ENCODE peak calls at places on chromosome 18, in four cellular contexts. J is CD8-positive, alpha-beta T cell; E is lower lobe of right lung; K is WERI-Rb-1. I is an unnamed sample.

GRCh38 chr18:25921677-25922421 is 168.6 kb downstream of the SS18 start:
- DNase-seq in J (no peak), E (no peak), K (peak; percentile 64), I (peak; percentile 63)

GRCh38 chr18:39168723-39169122 is 1603.1 kb upstream of the CELF4 start:
- DNase-seq in J (no peak), E (no peak), K (no peak), I (no peak)

GRCh38 chr18:74819433-74820059 is 221.9 kb downstream of the ZNF407 start:
- DNase-seq in J (no peak), E (no peak), K (peak; percentile 65), I (peak; percentile 78)

GRCh38 chr18:48589797-48590519 is 51.1 kb downstream of the CTIF start:
- DNase-seq in J (no peak), E (no peak), K (no peak), I (no peak)

GRCh38 chr18:75687626-75688025 is 260.1 kb upstream of the SMIM21 start:
- DNase-seq in J (no peak), E (no peak), K (no peak), I (no peak)

GRCh38 chr18:3664563-3665178 is 214.7 kb downstream of the TGIF1 start:
- DNase-seq in J (no peak), E (peak; percentile 55), K (no peak), I (no peak)

GRCh38 chr18:10750386-10751035 is 224.7 kb downstream of the NAPG start:
- DNase-seq in J (no peak), E (no peak), K (no peak), I (no peak)

GRCh38 chr18:77068890-77069312 is 63.7 kb downstream of the MBP start:
- DNase-seq in J (no peak), E (no peak), K (no peak), I (no peak)

GRCh38 chr18:62990653-62991052 is 275.3 kb downstream of the PHLPP1 start:
- DNase-seq in J (no peak), E (no peak), K (no peak), I (no peak)

GRCh38 chr18:47717257-47717656 is 213.2 kb downstream of the SMAD2 start:
- DNase-seq in J (no peak), E (no peak), K (no peak), I (no peak)

GRCh38 chr18:70310560-70311320 is 21.9 kb downstream of the SOCS6 start:
- DNase-seq in J (no peak), E (no peak), K (no peak), I (no peak)

GRCh38 chr18:32355896-32356295 is 114.8 kb downstream of the GAREM1 start:
- DNase-seq in J (no peak), E (no peak), K (no peak), I (no peak)

GRCh38 chr18:23994361-23994902 is 20.1 kb upstream of the TTC39C start:
- DNase-seq in J (peak; percentile 56), E (peak; percentile 61), K (peak; percentile 62), I (no peak)

GRCh38 chr18:72235422-72235821 is 308.7 kb downstream of the CBLN2 start:
- DNase-seq in J (no peak), E (no peak), K (no peak), I (no peak)

GRCh38 chr18:26617151-26617554 is 68.8 kb upstream of the KCTD1 start:
- DNase-seq in J (no peak), E (no peak), K (no peak), I (no peak)

GRCh38 chr18:37287601-37288000 is 278.0 kb downstream of the CELF4 start:
- DNase-seq in J (no peak), E (no peak), K (no peak), I (no peak)

GRCh38 chr18:43563780-43564179 is 286.5 kb upstream of the SYT4 start:
- DNase-seq in J (no peak), E (no peak), K (peak; percentile 47), I (peak; percentile 27)

GRCh38 chr18:9708057-9708881 is at the start of gene RAB31:
- DNase-seq in J (no peak), E (peak; percentile 89), K (peak; percentile 51), I (no peak)

GRCh38 chr18:21672868-21673267 is 31.7 kb downstream of the ABHD3 start:
- DNase-seq in J (no peak), E (no peak), K (peak; percentile 40), I (no peak)

GRCh38 chr18:9925795-9926194 is 12.0 kb downstream of the VAPA start:
- DNase-seq in J (no peak), E (no peak), K (no peak), I (no peak)

GRCh38 chr18:58761241-58761969 is 90.1 kb downstream of the MALT1 start:
- DNase-seq in J (no peak), E (no peak), K (no peak), I (no peak)

GRCh38 chr18:48975221-48975816 is 24.6 kb upstream of the SMAD7 start:
- DNase-seq in J (no peak), E (no peak), K (peak; percentile 48), I (no peak)

GRCh38 chr18:62603211-62603610 is 80.4 kb downstream of the ZCCHC2 start:
- DNase-seq in J (no peak), E (no peak), K (no peak), I (no peak)

GRCh38 chr18:25497395-25497794 is 145.4 kb upstream of the ZNF521 start:
- DNase-seq in J (no peak), E (no peak), K (no peak), I (no peak)

GRCh38 chr18:43735570-43735969 is 458.3 kb upstream of the SYT4 start:
- DNase-seq in J (no peak), E (no peak), K (no peak), I (no peak)

DNA sequence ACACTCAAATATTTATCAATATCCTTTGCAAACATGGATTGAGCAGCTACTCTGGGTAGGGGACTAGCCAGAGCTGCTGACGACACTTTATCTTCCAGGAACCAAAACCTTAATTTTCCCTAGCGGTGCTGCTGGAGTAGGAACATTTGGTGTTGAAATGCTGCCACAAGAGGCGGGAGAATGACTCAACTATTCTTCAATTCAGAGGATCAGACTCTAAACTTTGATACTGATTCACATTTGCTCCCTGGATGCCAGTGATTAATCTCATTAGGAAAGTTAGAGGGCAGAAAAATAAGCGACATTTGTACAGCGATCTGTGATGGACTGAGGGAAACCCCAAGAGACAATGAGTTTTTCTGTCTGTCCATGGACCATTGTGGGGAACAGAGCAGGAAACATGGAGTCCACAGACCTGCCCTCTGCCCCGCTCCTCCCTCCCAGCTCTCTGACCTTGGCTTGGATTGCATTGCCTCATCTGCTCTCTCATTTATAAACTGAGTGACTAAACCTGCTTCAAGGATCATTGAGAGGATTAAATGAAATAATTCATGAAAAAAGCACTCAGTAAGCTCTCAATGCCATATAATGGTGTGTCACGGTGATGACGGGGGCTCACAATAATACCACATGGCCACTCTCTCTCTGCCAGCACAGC is 12.6 kb upstream of the EPB41L3 start:
- DNase-seq in J (no peak), E (no peak), K (peak; percentile 55), I (no peak)
- H3K4me3 ChIP-seq in J (no peak overlapping the region), E (no peak overlapping the region), K (no peak overlapping the region), I (no peak overlapping the region)

GRCh38 chr18:54774971-54775665 is 53.2 kb upstream of the RAB27B start:
- DNase-seq in J (no peak), E (no peak), K (no peak), I (no peak)

GRCh38 chr18:54777118-54777791 is 51.0 kb upstream of the RAB27B start:
- DNase-seq in J (no peak), E (no peak), K (no peak), I (no peak)

GRCh38 chr18:54774423-54774822 is 53.9 kb upstream of the RAB27B start:
- DNase-seq in J (no peak), E (no peak), K (no peak), I (no peak)

GRCh38 chr18:54776282-54776977 is 51.8 kb upstream of the RAB27B start:
- DNase-seq in J (no peak), E (no peak), K (no peak), I (no peak)

GRCh38 chr18:54775686-54776085 is 52.6 kb upstream of the RAB27B start:
- DNase-seq in J (no peak), E (no peak), K (no peak), I (no peak)
- H3K4me3 ChIP-seq in J (no peak overlapping the region), E (no peak overlapping the region), K (no peak overlapping the region), I (no peak overlapping the region)

GRCh38 chr18:79588131-79588635 is 91.4 kb upstream of the CTDP1 start:
- DNase-seq in J (no peak), E (peak; percentile 33), K (no peak), I (no peak)

GRCh38 chr18:79590191-79591039 is 89.2 kb upstream of the CTDP1 start:
- DNase-seq in J (no peak), E (peak; percentile 42), K (no peak), I (no peak)

GRCh38 chr18:79591040-79591308 is 88.6 kb upstream of the CTDP1 start:
- DNase-seq in J (no peak), E (no peak), K (no peak), I (no peak)

GRCh38 chr18:79588636-79589481 is 90.7 kb upstream of the CTDP1 start:
- DNase-seq in J (no peak), E (peak; percentile 64), K (no peak), I (no peak)

DNA sequence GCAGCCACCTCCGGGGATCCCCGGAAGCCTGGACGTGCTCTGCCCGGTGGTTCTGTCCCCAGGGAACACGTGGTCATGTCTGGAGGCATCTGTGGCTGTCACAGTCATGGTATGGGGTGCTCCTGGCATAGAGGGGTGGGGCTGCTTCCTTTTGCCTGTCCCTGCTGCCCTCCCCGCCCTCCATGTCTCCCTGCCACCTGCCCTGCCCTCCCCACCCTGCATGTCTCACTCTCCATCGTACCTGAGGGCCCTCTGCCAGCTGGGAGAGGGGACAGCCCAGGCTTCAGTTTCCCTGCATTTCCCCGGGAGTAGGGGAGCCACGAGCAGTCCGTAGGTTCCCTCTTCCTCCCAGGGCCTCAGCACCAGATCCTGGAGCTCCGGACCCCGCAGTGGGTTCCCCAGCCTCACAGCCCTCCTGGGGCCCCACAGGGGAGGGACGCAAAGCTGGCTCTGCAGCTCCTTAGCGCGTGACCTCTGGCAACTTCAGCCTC is 90.0 kb upstream of the CTDP1 start:
- DNase-seq in J (no peak), E (peak; percentile 25), K (no peak), I (no peak)
- H3K4me3 ChIP-seq in J (no peak overlapping the region), E (no peak overlapping the region), K (no peak overlapping the region), I (no peak overlapping the region)

GRCh38 chr18:35618289-35618688 is 36.7 kb downstream of the GALNT1 start:
- DNase-seq in J (no peak), E (no peak), K (no peak), I (no peak)

GRCh38 chr18:35618703-35619102 is 37.2 kb downstream of the GALNT1 start:
- DNase-seq in J (no peak), E (no peak), K (no peak), I (no peak)

GRCh38 chr18:35616074-35616473 is 34.5 kb downstream of the GALNT1 start:
- DNase-seq in J (no peak), E (no peak), K (no peak), I (no peak)

GRCh38 chr18:35617865-35618264 is 36.3 kb downstream of the GALNT1 start:
- DNase-seq in J (no peak), E (no peak), K (no peak), I (no peak)

DNA sequence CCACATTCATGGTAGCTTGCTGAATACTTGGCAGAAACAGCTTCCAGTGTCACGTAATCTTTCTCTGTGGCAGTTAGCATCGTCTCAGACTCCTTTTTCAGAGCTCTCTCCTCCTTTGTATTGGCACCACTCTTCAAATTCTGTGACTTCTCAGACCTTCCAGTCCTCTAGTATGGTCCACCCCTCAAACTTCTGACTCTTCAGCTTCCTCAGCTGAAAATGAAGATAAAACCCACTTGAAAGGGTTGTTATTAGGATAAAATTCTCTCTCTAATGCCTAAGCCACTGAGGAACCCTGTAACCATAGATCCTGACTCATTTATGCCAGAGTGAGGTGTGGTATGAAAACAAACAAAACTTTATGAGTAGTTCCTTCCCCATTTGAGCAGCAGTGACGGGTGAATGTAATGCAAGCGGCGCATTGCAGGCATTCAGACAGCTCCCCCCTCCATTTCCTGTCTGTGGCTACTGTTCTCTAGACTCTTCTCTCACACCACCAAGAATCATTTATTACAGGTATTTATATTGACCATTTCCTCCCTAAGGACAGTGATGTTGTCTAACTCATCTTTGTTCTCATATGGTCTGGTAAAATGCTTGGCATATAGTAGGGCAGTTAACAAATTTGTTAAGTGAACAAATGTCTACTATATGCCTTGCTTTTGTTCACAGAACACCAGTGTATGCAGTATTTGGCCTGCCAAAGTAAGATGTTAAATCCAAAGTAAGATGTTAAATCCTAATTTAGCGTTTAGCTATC is 35.3 kb downstream of the GALNT1 start:
- DNase-seq in J (peak; percentile 78), E (peak; percentile 67), K (no peak), I (no peak)
- H3K4me3 ChIP-seq in J (no peak overlapping the region), E (no peak overlapping the region), K (no peak overlapping the region), I (no peak overlapping the region)